ENCODE peak calls at places on chromosome 12, in nine cellular contexts. One of them, this sample, is unnamed.

GRCh38 chr12:125247477-125247876 is 182.2 kb downstream of the AACS start:
- DNase-seq in mesendoderm: peak
- DNase-seq in endothelial cell of umbilical vein: no peak
- DNase-seq in SJCRH30: no peak
- DNase-seq in fibroblast of mammary gland: no peak
- DNase-seq in uterus: no peak
- DNase-seq in adrenal gland: no peak
- DNase-seq in fibroblast of lung: no peak
- DNase-seq in naive thymus-derived CD4-positive, alpha-beta T cell: no peak
- DNase-seq in this sample: no peak

GRCh38 chr12:29771786-29772185 is 12.0 kb downstream of the TMTC1 start:
- DNase-seq in mesendoderm: no peak
- DNase-seq in endothelial cell of umbilical vein: no peak
- DNase-seq in SJCRH30: no peak
- DNase-seq in fibroblast of mammary gland: peak
- DNase-seq in uterus: no peak
- DNase-seq in adrenal gland: no peak
- DNase-seq in fibroblast of lung: no peak
- DNase-seq in naive thymus-derived CD4-positive, alpha-beta T cell: no peak
- DNase-seq in this sample: no peak

GRCh38 chr12:104136577-104136976 is 1.4 kb downstream of the NFYB start:
- DNase-seq in mesendoderm: no peak
- DNase-seq in endothelial cell of umbilical vein: peak
- DNase-seq in SJCRH30: no peak
- DNase-seq in fibroblast of mammary gland: peak
- DNase-seq in uterus: no peak
- DNase-seq in adrenal gland: no peak
- DNase-seq in fibroblast of lung: peak
- DNase-seq in naive thymus-derived CD4-positive, alpha-beta T cell: no peak
- DNase-seq in this sample: no peak

GRCh38 chr12:4829161-4829792 is 80.4 kb upstream of the KCNA1 start:
- DNase-seq in mesendoderm: no peak
- DNase-seq in endothelial cell of umbilical vein: no peak
- DNase-seq in SJCRH30: no peak
- DNase-seq in fibroblast of mammary gland: no peak
- DNase-seq in uterus: no peak
- DNase-seq in adrenal gland: no peak
- DNase-seq in fibroblast of lung: no peak
- DNase-seq in naive thymus-derived CD4-positive, alpha-beta T cell: no peak
- DNase-seq in this sample: no peak

GRCh38 chr12:31578632-31579031 is 12.3 kb downstream of the DENND5B start:
- DNase-seq in mesendoderm: no peak
- DNase-seq in endothelial cell of umbilical vein: peak
- DNase-seq in SJCRH30: peak
- DNase-seq in fibroblast of mammary gland: no peak
- DNase-seq in uterus: no peak
- DNase-seq in adrenal gland: peak
- DNase-seq in fibroblast of lung: peak
- DNase-seq in naive thymus-derived CD4-positive, alpha-beta T cell: no peak
- DNase-seq in this sample: no peak

GRCh38 chr12:57176846-57177245 is 29.4 kb upstream of the LRP1-AS start:
- DNase-seq in mesendoderm: no peak
- DNase-seq in endothelial cell of umbilical vein: no peak
- DNase-seq in SJCRH30: no peak
- DNase-seq in fibroblast of mammary gland: peak
- DNase-seq in uterus: no peak
- DNase-seq in adrenal gland: no peak
- DNase-seq in fibroblast of lung: peak
- DNase-seq in naive thymus-derived CD4-positive, alpha-beta T cell: no peak
- DNase-seq in this sample: no peak

GRCh38 chr12:62977879-62978278 is 42.9 kb upstream of the PPM1H start:
- DNase-seq in mesendoderm: no peak
- DNase-seq in endothelial cell of umbilical vein: no peak
- DNase-seq in SJCRH30: no peak
- DNase-seq in fibroblast of mammary gland: no peak
- DNase-seq in uterus: no peak
- DNase-seq in adrenal gland: no peak
- DNase-seq in fibroblast of lung: no peak
- DNase-seq in naive thymus-derived CD4-positive, alpha-beta T cell: no peak
- DNase-seq in this sample: no peak

GRCh38 chr12:29309320-29309902 is 71.6 kb downstream of the ERGIC2 start:
- DNase-seq in mesendoderm: peak
- DNase-seq in endothelial cell of umbilical vein: peak
- DNase-seq in SJCRH30: no peak
- DNase-seq in fibroblast of mammary gland: peak
- DNase-seq in uterus: no peak
- DNase-seq in adrenal gland: no peak
- DNase-seq in fibroblast of lung: peak
- DNase-seq in naive thymus-derived CD4-positive, alpha-beta T cell: no peak
- DNase-seq in this sample: no peak

GRCh38 chr12:106248849-106249371 is 1.1 kb upstream of the CKAP4 start:
- DNase-seq in mesendoderm: no peak
- DNase-seq in endothelial cell of umbilical vein: peak
- DNase-seq in SJCRH30: no peak
- DNase-seq in fibroblast of mammary gland: peak
- DNase-seq in uterus: no peak
- DNase-seq in adrenal gland: peak
- DNase-seq in fibroblast of lung: peak
- DNase-seq in naive thymus-derived CD4-positive, alpha-beta T cell: peak
- DNase-seq in this sample: no peak

DNA sequence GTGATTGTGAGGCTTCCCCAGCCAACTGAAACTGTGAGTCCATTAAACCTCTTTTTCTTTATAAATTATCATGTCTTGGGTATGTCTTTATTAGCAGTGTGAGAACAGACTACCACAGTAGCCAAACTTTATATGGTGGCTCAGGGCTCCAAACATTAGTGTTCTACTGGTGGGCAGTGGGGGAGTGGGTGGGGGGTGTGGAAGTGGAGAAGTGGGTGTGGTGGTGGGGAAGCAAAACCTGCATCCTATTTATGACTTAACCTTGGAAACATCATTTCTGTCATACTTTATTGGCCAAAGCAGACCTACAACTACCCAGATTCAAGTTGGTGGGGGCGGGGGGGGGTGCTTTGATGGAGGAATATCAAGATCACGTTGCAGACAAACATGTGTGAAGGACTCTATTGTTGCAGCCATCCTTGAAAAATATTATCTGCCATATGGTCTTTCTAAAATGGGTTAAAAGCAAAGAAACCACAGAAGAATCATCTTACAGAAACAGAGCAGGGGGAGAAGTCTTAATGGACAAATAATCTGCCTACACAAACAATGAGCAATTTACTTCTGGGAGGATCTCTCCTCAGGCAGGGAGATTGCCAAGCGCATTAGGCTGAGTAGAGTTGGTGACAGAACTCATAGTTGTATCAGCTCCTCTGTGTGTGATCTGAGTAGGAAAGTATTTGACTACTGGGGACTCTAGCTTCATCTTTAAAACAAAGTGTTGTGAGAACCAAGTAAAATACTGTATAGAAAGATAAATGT is 1.4 kb upstream of the PWP1 start:
- DNase-seq in mesendoderm: no peak
- DNase-seq in endothelial cell of umbilical vein: no peak
- DNase-seq in SJCRH30: no peak
- DNase-seq in fibroblast of mammary gland: peak
- DNase-seq in uterus: no peak
- DNase-seq in adrenal gland: no peak
- DNase-seq in fibroblast of lung: peak
- DNase-seq in naive thymus-derived CD4-positive, alpha-beta T cell: no peak
- DNase-seq in this sample: no peak
- H3K4me3 ChIP-seq in mesendoderm: no peak
- H3K4me3 ChIP-seq in endothelial cell of umbilical vein: no peak
- H3K4me3 ChIP-seq in SJCRH30: peak
- H3K4me3 ChIP-seq in fibroblast of mammary gland: no peak
- H3K4me3 ChIP-seq in uterus: no peak
- H3K4me3 ChIP-seq in adrenal gland: no peak
- H3K4me3 ChIP-seq in fibroblast of lung: peak
- H3K4me3 ChIP-seq in naive thymus-derived CD4-positive, alpha-beta T cell: no peak
- H3K4me3 ChIP-seq in this sample: no peak

GRCh38 chr12:116968986-116969385 is 58.2 kb downstream of the FBXW8 start:
- DNase-seq in mesendoderm: no peak
- DNase-seq in endothelial cell of umbilical vein: no peak
- DNase-seq in SJCRH30: no peak
- DNase-seq in fibroblast of mammary gland: no peak
- DNase-seq in uterus: no peak
- DNase-seq in adrenal gland: no peak
- DNase-seq in fibroblast of lung: no peak
- DNase-seq in naive thymus-derived CD4-positive, alpha-beta T cell: no peak
- DNase-seq in this sample: no peak
- H3K4me3 ChIP-seq in mesendoderm: no peak
- H3K4me3 ChIP-seq in endothelial cell of umbilical vein: no peak
- H3K4me3 ChIP-seq in SJCRH30: no peak
- H3K4me3 ChIP-seq in fibroblast of mammary gland: no peak
- H3K4me3 ChIP-seq in uterus: no peak
- H3K4me3 ChIP-seq in adrenal gland: no peak
- H3K4me3 ChIP-seq in fibroblast of lung: no peak
- H3K4me3 ChIP-seq in naive thymus-derived CD4-positive, alpha-beta T cell: no peak
- H3K4me3 ChIP-seq in this sample: no peak

GRCh38 chr12:117816-118345 is 51.3 kb downstream of the IQSEC3 start:
- DNase-seq in mesendoderm: no peak
- DNase-seq in endothelial cell of umbilical vein: no peak
- DNase-seq in SJCRH30: no peak
- DNase-seq in fibroblast of mammary gland: no peak
- DNase-seq in uterus: no peak
- DNase-seq in adrenal gland: no peak
- DNase-seq in fibroblast of lung: no peak
- DNase-seq in naive thymus-derived CD4-positive, alpha-beta T cell: no peak
- DNase-seq in this sample: no peak
- H3K4me3 ChIP-seq in mesendoderm: no peak
- H3K4me3 ChIP-seq in endothelial cell of umbilical vein: no peak
- H3K4me3 ChIP-seq in SJCRH30: no peak
- H3K4me3 ChIP-seq in fibroblast of mammary gland: no peak
- H3K4me3 ChIP-seq in uterus: no peak
- H3K4me3 ChIP-seq in adrenal gland: no peak
- H3K4me3 ChIP-seq in fibroblast of lung: no peak
- H3K4me3 ChIP-seq in naive thymus-derived CD4-positive, alpha-beta T cell: no peak
- H3K4me3 ChIP-seq in this sample: no peak

GRCh38 chr12:6956332-6956727 is 5.2 kb downstream of the PTPN6 start:
- DNase-seq in mesendoderm: no peak
- DNase-seq in endothelial cell of umbilical vein: no peak
- DNase-seq in SJCRH30: no peak
- DNase-seq in fibroblast of mammary gland: no peak
- DNase-seq in uterus: no peak
- DNase-seq in adrenal gland: peak
- DNase-seq in fibroblast of lung: no peak
- DNase-seq in naive thymus-derived CD4-positive, alpha-beta T cell: no peak
- DNase-seq in this sample: no peak
- H3K4me3 ChIP-seq in mesendoderm: no peak
- H3K4me3 ChIP-seq in endothelial cell of umbilical vein: no peak
- H3K4me3 ChIP-seq in SJCRH30: no peak
- H3K4me3 ChIP-seq in fibroblast of mammary gland: no peak
- H3K4me3 ChIP-seq in uterus: no peak
- H3K4me3 ChIP-seq in adrenal gland: no peak
- H3K4me3 ChIP-seq in fibroblast of lung: no peak
- H3K4me3 ChIP-seq in naive thymus-derived CD4-positive, alpha-beta T cell: no peak
- H3K4me3 ChIP-seq in this sample: no peak

GRCh38 chr12:56078427-56078826 is 1.5 kb upstream of the ERBB3 start:
- DNase-seq in mesendoderm: no peak
- DNase-seq in endothelial cell of umbilical vein: no peak
- DNase-seq in SJCRH30: no peak
- DNase-seq in fibroblast of mammary gland: no peak
- DNase-seq in uterus: no peak
- DNase-seq in adrenal gland: no peak
- DNase-seq in fibroblast of lung: no peak
- DNase-seq in naive thymus-derived CD4-positive, alpha-beta T cell: no peak
- DNase-seq in this sample: no peak
- H3K4me3 ChIP-seq in mesendoderm: no peak
- H3K4me3 ChIP-seq in endothelial cell of umbilical vein: no peak
- H3K4me3 ChIP-seq in SJCRH30: peak
- H3K4me3 ChIP-seq in fibroblast of mammary gland: no peak
- H3K4me3 ChIP-seq in uterus: no peak
- H3K4me3 ChIP-seq in adrenal gland: no peak
- H3K4me3 ChIP-seq in fibroblast of lung: no peak
- H3K4me3 ChIP-seq in naive thymus-derived CD4-positive, alpha-beta T cell: no peak
- H3K4me3 ChIP-seq in this sample: no peak